ENCODE peak calls at places on chromosomes 16 and 17, in five cellular contexts. T is skeletal muscle cell; B is effector memory CD4-positive, alpha-beta T cell; D is MM.1S; S is fibroblast of lung. V is an unnamed sample.

GRCh38 chr16:57169327-57169726 is 16.5 kb downstream of the PSME3IP1 start:
- DNase-seq in D (no peak), S (no peak), T (no peak), B (no peak), V (no peak)

GRCh38 chr17:3004925-3005324 is 58.5 kb downstream of the OR1D5 start:
- DNase-seq in B (no peak), T (no peak), S (no peak), D (no peak), V (no peak)

GRCh38 chr17:40122466-40122943 is 734 bp downstream of the MSL1 start:
- DNase-seq in S (peak), D (peak), B (no peak), T (no peak), V (no peak)

GRCh38 chr17:74825952-74826713 is 33.6 kb downstream of the GRIN2C start:
- DNase-seq in T (no peak), D (no peak), S (no peak), B (no peak), V (no peak)

GRCh38 chr16:68079616-68080344 is 5.4 kb upstream of the NFATC3 start:
- DNase-seq in S (peak), T (no peak), D (no peak), B (peak), V (no peak)

GRCh38 chr17:61943117-61943516 is 15.3 kb upstream of the INTS2 start:
- DNase-seq in T (no peak), S (no peak), B (no peak), D (no peak), V (no peak)

GRCh38 chr16:88847654-88848053 is 9.1 kb downstream of the GALNS start:
- DNase-seq in B (no peak), D (no peak), S (no peak), T (no peak), V (no peak)

GRCh38 chr16:88005148-88005547 is 53.9 kb downstream of the BANP start:
- DNase-seq in D (no peak), B (no peak), S (no peak), T (no peak), V (no peak)

GRCh38 chr17:38534498-38534885 is 71.3 kb downstream of the SRCIN1 start:
- DNase-seq in S (no peak), T (no peak), D (no peak), B (no peak), V (no peak)

GRCh38 chr17:9274119-9274445 is 252.8 kb downstream of the NTN1 start:
- DNase-seq in D (no peak), T (no peak), B (no peak), S (no peak), V (no peak)

GRCh38 chr17:9272506-9272905 is 251.2 kb downstream of the NTN1 start:
- DNase-seq in B (no peak), D (no peak), T (no peak), S (no peak), V (no peak)

GRCh38 chr17:9273334-9274118 is 252.2 kb downstream of the NTN1 start:
- DNase-seq in S (peak), D (no peak), B (no peak), T (peak), V (no peak)

GRCh38 chr17:9270921-9271320 is 249.6 kb downstream of the NTN1 start:
- DNase-seq in B (no peak), D (no peak), T (no peak), S (no peak), V (no peak)

GRCh38 chr17:9271989-9272388 is 250.7 kb downstream of the NTN1 start:
- DNase-seq in S (no peak), T (no peak), B (no peak), D (no peak), V (no peak)
- H3K4me3 ChIP-seq in S (no peak), T (no peak), B (no peak), D (no peak), V (no peak)

DNA sequence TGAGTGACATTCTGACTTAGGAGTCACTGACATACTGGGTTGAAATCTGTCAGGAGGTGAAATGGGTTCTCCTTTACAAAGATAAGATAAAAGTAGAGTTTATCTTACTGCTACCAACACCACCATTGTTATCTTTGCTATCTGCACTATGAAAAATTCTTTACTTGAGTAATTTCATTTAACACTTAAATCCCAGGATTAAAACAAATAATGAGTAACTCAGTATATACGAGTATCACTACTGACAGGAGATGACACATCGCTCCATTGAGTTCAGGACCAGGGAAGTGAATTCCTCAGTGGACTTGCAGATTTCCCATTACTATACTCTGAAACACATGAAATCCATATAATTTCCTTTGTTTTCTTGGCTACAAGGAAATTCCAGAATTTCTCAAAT is 242.1 kb upstream of the NLRP1 start:
- DNase-seq in S (no peak), B (no peak), D (no peak), T (no peak), V (no peak)
- H3K4me3 ChIP-seq in S (no peak), B (no peak), D (no peak), T (no peak), V (no peak)

DNA sequence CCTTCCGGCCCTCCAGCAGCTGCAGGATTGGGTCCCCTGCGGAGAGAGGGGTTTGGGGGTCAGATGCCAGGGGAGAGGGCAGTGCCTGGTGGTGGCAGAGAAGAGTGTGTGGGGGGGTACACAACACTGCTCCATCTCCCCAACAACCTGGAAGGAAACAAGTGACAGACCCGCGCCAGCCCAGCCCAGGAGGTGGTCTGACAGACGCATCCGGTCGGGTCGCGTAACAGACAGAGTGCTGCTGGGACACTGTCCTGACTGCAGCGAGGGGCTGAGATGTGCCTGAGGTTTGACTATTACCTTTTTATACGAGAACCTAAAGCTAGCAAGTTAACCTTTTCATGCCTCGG is 16.2 kb downstream of the UNC13D start:
- DNase-seq in B (no peak), S (no peak), T (no peak), D (no peak), V (no peak)
- H3K4me3 ChIP-seq in B (no peak), S (no peak), T (no peak), D (no peak), V (no peak)

DNA sequence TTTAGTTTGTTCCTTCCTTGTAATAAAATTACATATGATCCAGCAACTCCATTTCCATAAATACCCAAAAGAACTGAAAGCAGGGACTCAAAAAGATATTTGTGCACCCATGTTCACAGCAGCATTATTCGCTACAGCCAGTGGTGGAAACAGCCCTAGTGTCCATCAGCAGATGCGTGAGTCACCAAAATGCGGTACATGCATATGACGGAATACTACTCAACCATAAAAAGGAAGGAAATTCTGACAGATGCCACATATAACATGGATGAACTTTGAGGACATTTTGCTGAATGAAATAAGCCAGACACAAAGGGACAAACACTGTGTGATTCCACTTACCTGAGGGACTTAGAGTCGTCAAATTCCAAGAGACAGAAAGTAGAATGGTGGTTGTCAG is 9.1 kb upstream of the SLC47A2 start:
- DNase-seq in T (no peak), B (no peak), S (no peak), D (no peak), V (no peak)
- H3K4me3 ChIP-seq in T (no peak), B (no peak), S (no peak), D (no peak), V (no peak)

GRCh38 chr16:316741-317464 is 33.9 kb downstream of the PDIA2 start:
- DNase-seq in S (no peak), D (no peak), B (no peak), T (no peak), V (no peak)
- H3K4me3 ChIP-seq in S (no peak), D (no peak), B (no peak), T (no peak), V (no peak)